ENCODE peak calls at places on chromosomes 12 and 14, in nine cellular contexts. S is B cell; J is upper lobe of right lung; P is neural crest cell; U is AG04450; C is dorsolateral prefrontal cortex; M is foreskin fibroblast; Y is CD4-positive, alpha-beta T cell; N is tibial artery. X is an unnamed sample.

GRCh38 chr12:75878382-75878720 is 153.2 kb downstream of the PHLDA1 start:
- DNase-seq in S (no peak), J (no peak), P (no peak), U (peak), C (no peak), M (peak), Y (no peak), N (no peak), X (no peak)

GRCh38 chr14:32820686-32821085 is 118.0 kb upstream of the NPAS3 start:
- DNase-seq in S (no peak), J (no peak), P (no peak), U (no peak), C (no peak), M (no peak), Y (no peak), N (no peak), X (no peak)

GRCh38 chr12:52184813-52185212 is 7.0 kb downstream of the KRT80 start:
- DNase-seq in S (no peak), J (no peak), P (no peak), U (no peak), C (no peak), M (no peak), Y (no peak), N (no peak), X (no peak)

GRCh38 chr12:46134205-46134811 is 134.5 kb downstream of the SLC38A1 start:
- DNase-seq in S (no peak), J (no peak), P (no peak), U (no peak), C (no peak), M (no peak), Y (no peak), N (no peak), X (no peak)

GRCh38 chr12:72872488-72872887 is 600.3 kb downstream of the TRHDE start:
- DNase-seq in S (no peak), J (no peak), P (no peak), U (no peak), C (no peak), M (no peak), Y (no peak), N (no peak), X (no peak)

GRCh38 chr12:39958377-39958776 is 147.5 kb downstream of the SLC2A13 start:
- DNase-seq in S (no peak), J (no peak), P (no peak), U (no peak), C (no peak), M (no peak), Y (no peak), N (no peak), X (no peak)

GRCh38 chr12:96907681-96908163 is 665 bp downstream of the NEDD1 start:
- DNase-seq in S (peak), J (no peak), P (peak), U (no peak), C (no peak), M (peak), Y (no peak), N (no peak), X (no peak)

GRCh38 chr12:54135621-54136027 is 53.2 kb downstream of the SMUG1 start:
- DNase-seq in S (no peak), J (no peak), P (no peak), U (no peak), C (no peak), M (peak), Y (no peak), N (no peak), X (peak)

GRCh38 chr14:66163023-66163422 is 323.1 kb upstream of the CCDC196 start:
- DNase-seq in S (no peak), J (no peak), P (no peak), U (no peak), C (no peak), M (no peak), Y (no peak), N (no peak), X (no peak)

GRCh38 chr12:9244894-9245293 is 36.7 kb upstream of the PZP start:
- DNase-seq in S (no peak), J (no peak), P (no peak), U (no peak), C (no peak), M (no peak), Y (no peak), N (no peak), X (no peak)

GRCh38 chr12:121794532-121795028 is 1.1 kb upstream of the RHOF start:
- DNase-seq in S (peak), J (peak), P (no peak), U (no peak), C (peak), M (no peak), Y (no peak), N (no peak), X (no peak)

GRCh38 chr12:6551063-6551461 is 4.8 kb downstream of the IFFO1 start:
- DNase-seq in S (no peak), J (no peak), P (no peak), U (no peak), C (peak), M (peak), Y (no peak), N (peak), X (peak)

GRCh38 chr12:41514050-41514449 is 325.9 kb downstream of the PDZRN4 start:
- DNase-seq in S (no peak), J (no peak), P (no peak), U (no peak), C (no peak), M (no peak), Y (no peak), N (no peak), X (no peak)

GRCh38 chr12:14443531-14443930 is 78.0 kb downstream of the ATF7IP start:
- DNase-seq in S (no peak), J (no peak), P (no peak), U (no peak), C (no peak), M (peak), Y (no peak), N (no peak), X (no peak)

GRCh38 chr12:57124259-57124877 is 3.9 kb upstream of the LRP1 start:
- DNase-seq in S (peak), J (no peak), P (peak), U (no peak), C (peak), M (peak), Y (peak), N (peak), X (no peak)

GRCh38 chr12:78759387-78759786 is 105.2 kb upstream of the SYT1 start:
- DNase-seq in S (no peak), J (no peak), P (no peak), U (peak), C (no peak), M (peak), Y (no peak), N (no peak), X (no peak)

GRCh38 chr12:121230538-121230907 is 20.6 kb downstream of the P2RX4 start:
- DNase-seq in S (no peak), J (no peak), P (no peak), U (no peak), C (no peak), M (no peak), Y (no peak), N (no peak), X (no peak)

GRCh38 chr12:55877824-55878223 is 35.1 kb upstream of the MMP19 start:
- DNase-seq in S (no peak), J (no peak), P (no peak), U (no peak), C (no peak), M (no peak), Y (no peak), N (no peak), X (no peak)

GRCh38 chr14:79947440-79947839 is 263.9 kb downstream of the DIO2 start:
- DNase-seq in S (no peak), J (no peak), P (no peak), U (no peak), C (no peak), M (no peak), Y (no peak), N (no peak), X (no peak)

GRCh38 chr14:68638056-68638816 is 154.6 kb downstream of the ZFP36L1 start:
- DNase-seq in S (no peak), J (peak), P (no peak), U (no peak), C (no peak), M (no peak), Y (no peak), N (peak), X (peak)

GRCh38 chr12:78186670-78187069 is 356.0 kb downstream of the NAV3 start:
- DNase-seq in S (no peak), J (no peak), P (no peak), U (no peak), C (no peak), M (no peak), Y (no peak), N (no peak), X (no peak)

GRCh38 chr12:60101715-60102114 is 505.9 kb downstream of the SLC16A7 start:
- DNase-seq in S (no peak), J (no peak), P (no peak), U (no peak), C (no peak), M (peak), Y (no peak), N (no peak), X (no peak)

GRCh38 chr14:25231006-25231405 is 181.1 kb upstream of the STXBP6 start:
- DNase-seq in S (no peak), J (no peak), P (no peak), U (no peak), C (no peak), M (no peak), Y (no peak), N (no peak), X (no peak)

GRCh38 chr12:23084236-23084995 is 459.4 kb downstream of the ETNK1 start:
- DNase-seq in S (no peak), J (no peak), P (no peak), U (peak), C (no peak), M (peak), Y (no peak), N (no peak), X (no peak)

GRCh38 chr12:132439333-132439904 is 50.5 kb upstream of the FBRSL1 start:
- DNase-seq in S (peak), J (no peak), P (no peak), U (no peak), C (no peak), M (no peak), Y (no peak), N (no peak), X (no peak)

GRCh38 chr14:99733551-99734405 is 49.7 kb downstream of the CYP46A1 start:
- DNase-seq in S (no peak), J (peak), P (no peak), U (no peak), C (peak), M (no peak), Y (no peak), N (peak), X (peak)

GRCh38 chr12:116532986-116533342 is 26.2 kb upstream of the MAP1LC3B2 start:
- DNase-seq in S (no peak), J (no peak), P (no peak), U (no peak), C (no peak), M (no peak), Y (no peak), N (no peak), X (no peak)

GRCh38 chr12:31737763-31738162 is 8.9 kb upstream of the AMN1 start:
- DNase-seq in S (no peak), J (no peak), P (no peak), U (no peak), C (no peak), M (no peak), Y (no peak), N (no peak), X (no peak)

GRCh38 chr14:100587763-100588411 is 670 bp upstream of the BEGAIN start:
- DNase-seq in S (no peak), J (peak), P (no peak), U (no peak), C (peak), M (no peak), Y (no peak), N (peak), X (peak)

GRCh38 chr12:27652174-27652763 is 44.0 kb upstream of the REP15 start:
- DNase-seq in S (peak), J (no peak), P (peak), U (peak), C (no peak), M (peak), Y (peak), N (no peak), X (no peak)

GRCh38 chr14:35470775-35471174 is 63.2 kb upstream of the INSM2 start:
- DNase-seq in S (no peak), J (no peak), P (no peak), U (no peak), C (no peak), M (peak), Y (no peak), N (no peak), X (no peak)

GRCh38 chr14:68981539-68981976 is 2.5 kb upstream of the ACTN1 start:
- DNase-seq in S (no peak), J (no peak), P (no peak), U (no peak), C (no peak), M (peak), Y (no peak), N (no peak), X (no peak)

GRCh38 chr12:114686421-114687268 is 2.7 kb upstream of the TBX3 start:
- DNase-seq in S (no peak), J (no peak), P (no peak), U (no peak), C (no peak), M (peak), Y (no peak), N (no peak), X (no peak)

GRCh38 chr12:132275110-132275531 is 54.3 kb downstream of the GALNT9 start:
- DNase-seq in S (no peak), J (no peak), P (peak), U (no peak), C (peak), M (peak), Y (no peak), N (no peak), X (peak)

GRCh38 chr12:15892645-15893259 is 10.6 kb downstream of the STRAP start:
- DNase-seq in S (no peak), J (no peak), P (no peak), U (no peak), C (no peak), M (peak), Y (no peak), N (no peak), X (no peak)

GRCh38 chr12:114673169-114673833 is 10.7 kb downstream of the TBX3 start:
- DNase-seq in S (no peak), J (no peak), P (no peak), U (peak), C (no peak), M (peak), Y (no peak), N (no peak), X (no peak)

GRCh38 chr12:116642101-116642500 is 82.9 kb downstream of the MAP1LC3B2 start:
- DNase-seq in S (no peak), J (no peak), P (no peak), U (no peak), C (no peak), M (no peak), Y (no peak), N (no peak), X (no peak)

GRCh38 chr14:36952702-36953101 is 219.7 kb downstream of the SLC25A21 start:
- DNase-seq in S (no peak), J (no peak), P (no peak), U (no peak), C (no peak), M (peak), Y (no peak), N (no peak), X (no peak)

GRCh38 chr12:79877246-79877645 is 57.7 kb downstream of the PPP1R12A start:
- DNase-seq in S (no peak), J (no peak), P (no peak), U (no peak), C (no peak), M (no peak), Y (no peak), N (no peak), X (no peak)

DNA sequence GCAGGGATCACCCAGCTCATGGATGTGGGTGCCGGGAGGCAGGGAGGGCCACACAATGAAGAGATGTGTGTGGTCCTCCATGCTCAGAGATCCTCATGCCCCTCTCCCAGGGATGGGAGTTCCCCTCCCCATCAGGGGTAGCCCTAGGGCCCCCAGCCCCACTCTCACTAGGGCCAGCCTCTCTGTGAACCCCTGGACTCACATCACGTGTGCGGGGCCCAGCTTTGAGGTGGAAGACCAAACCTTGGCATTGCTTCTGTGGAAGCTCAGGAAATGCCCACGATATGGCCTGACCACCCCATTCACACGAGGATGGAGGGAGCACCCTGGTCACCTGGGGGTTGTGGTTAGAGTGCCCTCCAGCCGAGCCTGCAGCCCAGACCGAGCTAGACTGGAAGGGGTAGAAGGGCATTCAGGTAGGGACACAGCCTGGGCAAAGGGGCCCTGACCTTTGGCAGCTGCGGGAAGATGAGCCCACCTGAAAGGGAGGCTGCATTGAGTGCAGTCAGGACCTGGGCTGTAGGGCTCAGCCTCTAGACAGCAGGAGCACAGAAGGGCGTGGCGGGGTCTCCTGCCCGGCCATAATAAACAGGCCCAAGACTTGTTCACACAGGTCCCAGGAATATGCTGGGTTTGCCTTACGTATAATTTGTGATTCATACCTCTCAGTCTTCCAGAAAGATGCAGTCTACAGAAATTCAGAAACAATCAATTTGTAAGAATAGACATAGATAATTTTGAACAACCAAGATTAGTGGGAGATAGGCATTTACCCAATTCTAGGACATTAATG is 34.8 kb upstream of the RCOR1 start:
- DNase-seq in S (peak), J (no peak), P (no peak), U (no peak), C (no peak), M (no peak), Y (no peak), N (no peak), X (no peak)
- TF ChIP-seq CTCF in S (no peak), J (no peak), P (no peak), U (no peak), C (no peak), M (no peak), Y (no peak), N (no peak), X (no peak)

GRCh38 chr14:60722836-60723217 is 1.3 kb downstream of the SIX4 start:
- DNase-seq in S (no peak), J (peak), P (no peak), U (no peak), C (no peak), M (peak), Y (no peak), N (peak), X (no peak)

GRCh38 chr14:60722163-60722835 is 1.9 kb downstream of the SIX4 start:
- DNase-seq in S (peak), J (peak), P (peak), U (no peak), C (no peak), M (peak), Y (no peak), N (peak), X (no peak)

GRCh38 chr14:60720391-60720790 is 3.8 kb downstream of the SIX4 start:
- DNase-seq in S (no peak), J (no peak), P (no peak), U (no peak), C (no peak), M (peak), Y (no peak), N (no peak), X (no peak)

GRCh38 chr14:60720962-60721330 is 3.2 kb downstream of the SIX4 start:
- DNase-seq in S (no peak), J (no peak), P (no peak), U (no peak), C (no peak), M (no peak), Y (no peak), N (no peak), X (no peak)

DNA sequence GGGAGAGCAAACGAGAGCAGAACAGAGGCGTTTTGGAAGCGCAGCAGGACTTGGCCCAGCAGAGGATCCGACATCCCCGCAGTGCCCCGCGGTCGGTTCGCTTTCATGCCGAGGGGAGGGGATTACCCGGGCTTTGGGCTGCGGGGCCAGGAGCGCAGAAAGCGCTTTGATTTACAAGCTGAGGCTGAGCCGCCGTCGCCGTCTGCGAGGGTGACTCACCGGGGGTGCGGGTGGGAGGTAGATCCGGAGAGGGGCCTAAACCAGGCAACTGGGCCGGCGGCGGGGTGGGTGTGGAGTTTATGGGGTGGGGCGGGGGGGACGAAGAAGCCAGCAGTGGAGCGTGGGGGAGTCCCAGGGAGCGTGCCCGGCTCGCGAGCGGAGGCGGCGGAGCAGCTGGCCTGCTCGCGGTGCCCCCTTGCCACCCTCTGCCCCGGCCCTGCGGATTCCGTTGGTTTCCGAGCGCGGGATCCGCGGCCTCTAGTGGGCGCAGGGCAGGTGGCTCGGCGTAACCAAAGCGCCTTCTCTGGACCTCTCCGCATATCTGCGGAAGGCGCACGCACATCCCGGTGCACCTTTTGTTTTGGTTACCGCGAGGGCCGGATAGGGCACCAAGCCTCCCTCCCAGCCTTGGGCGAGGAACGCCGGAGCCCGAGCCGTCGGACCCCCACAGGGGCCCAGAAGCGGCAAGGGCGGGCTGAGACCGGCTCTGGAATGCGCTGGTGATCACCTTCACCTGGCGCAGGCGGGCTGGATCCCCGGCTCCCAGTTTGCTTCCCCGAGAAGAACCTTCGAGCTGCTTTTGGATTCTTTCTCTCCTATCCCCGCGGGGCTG is 2.6 kb downstream of the SIX4 start:
- DNase-seq in S (peak), J (peak), P (peak), U (no peak), C (peak), M (peak), Y (no peak), N (peak), X (peak)
- TF ChIP-seq CTCF in S (peak), J (peak), P (peak), U (peak), C (peak), M (peak), Y (no peak), N (no peak), X (peak)

GRCh38 chr12:93896962-93897361 is 219.8 kb downstream of the CRADD start:
- DNase-seq in S (no peak), J (no peak), P (no peak), U (no peak), C (no peak), M (no peak), Y (no peak), N (no peak), X (no peak)

GRCh38 chr12:93894391-93895095 is 217.4 kb downstream of the CRADD start:
- DNase-seq in S (no peak), J (peak), P (no peak), U (no peak), C (peak), M (peak), Y (no peak), N (peak), X (no peak)

GRCh38 chr12:93895096-93895460 is 217.9 kb downstream of the CRADD start:
- DNase-seq in S (no peak), J (no peak), P (no peak), U (no peak), C (no peak), M (peak), Y (no peak), N (no peak), X (no peak)

GRCh38 chr12:93892431-93893210 is 215.4 kb downstream of the CRADD start:
- DNase-seq in S (no peak), J (no peak), P (peak), U (no peak), C (no peak), M (no peak), Y (no peak), N (no peak), X (no peak)

GRCh38 chr12:93896427-93896826 is 219.3 kb downstream of the CRADD start:
- DNase-seq in S (no peak), J (no peak), P (no peak), U (no peak), C (no peak), M (no peak), Y (no peak), N (no peak), X (no peak)
- TF ChIP-seq CTCF in S (no peak), J (peak), P (peak), U (peak), C (no peak), M (no peak), Y (no peak), N (no peak), X (peak)

GRCh38 chr14:29463727-29464370 is 463.8 kb downstream of the PRKD1 start:
- DNase-seq in S (no peak), J (no peak), P (no peak), U (no peak), C (no peak), M (peak), Y (no peak), N (no peak), X (no peak)
- TF ChIP-seq CTCF in S (no peak), J (no peak), P (no peak), U (no peak), C (no peak), M (no peak), Y (no peak), N (no peak), X (peak)

X was measured in chondrocyte.